ENCODE peak calls at places on chromosomes 5 and 9, in six cellular contexts. J is fibroblast of villous mesenchyme, S is G401, F is psoas muscle, Y is KG1, L is occipital lobe. W is an unnamed sample.

GRCh38 chr9:75910716-75911115 is 20.2 kb downstream of the PCSK5 start:
- DNase-seq in J (no peak), S (no peak), F (no peak), Y (no peak), L (no peak), W (no peak)

GRCh38 chr5:27038476-27038875 is at the start of gene CDH9:
- DNase-seq in J (no peak), S (no peak), F (no peak), Y (no peak), L (no peak), W (peak)

GRCh38 chr9:93265301-93265971 is 81.5 kb downstream of the WNK2 start:
- DNase-seq in J (no peak), S (no peak), F (no peak), Y (no peak), L (no peak), W (no peak)

GRCh38 chr5:103513696-103514095 is 48.9 kb downstream of the NUDT12 start:
- DNase-seq in J (peak), S (no peak), F (no peak), Y (no peak), L (no peak), W (no peak)

GRCh38 chr5:125597338-125597737 is 825.9 kb upstream of the GRAMD2B start:
- DNase-seq in J (peak), S (no peak), F (no peak), Y (no peak), L (no peak), W (no peak)

GRCh38 chr9:4855861-4856260 is 63.1 kb downstream of the RCL1 start:
- DNase-seq in J (peak), S (no peak), F (no peak), Y (no peak), L (peak), W (no peak)

GRCh38 chr5:34998058-34998789 is 49.5 kb downstream of the AGXT2 start:
- DNase-seq in J (peak), S (peak), F (no peak), Y (no peak), L (peak), W (no peak)

GRCh38 chr9:126722252-126722921 is 82.5 kb upstream of the ZBTB43 start:
- DNase-seq in J (peak), S (no peak), F (peak), Y (peak), L (no peak), W (peak)

GRCh38 chr9:18632624-18633407 is 158.9 kb downstream of the ADAMTSL1 start:
- DNase-seq in J (peak), S (no peak), F (no peak), Y (no peak), L (no peak), W (no peak)

GRCh38 chr5:79956173-79956670 is 34.8 kb downstream of the MTX3 start:
- DNase-seq in J (no peak), S (no peak), F (no peak), Y (no peak), L (no peak), W (no peak)

GRCh38 chr9:76219555-76220151 is 174.6 kb downstream of the RFK start:
- DNase-seq in J (no peak), S (no peak), F (no peak), Y (no peak), L (no peak), W (no peak)

GRCh38 chr5:181170996-181171395 is 23.6 kb downstream of the OR2V2 start:
- DNase-seq in J (peak), S (no peak), F (no peak), Y (no peak), L (no peak), W (no peak)

GRCh38 chr9:91771027-91771426 is 179.0 kb downstream of the ROR2 start:
- DNase-seq in J (peak), S (no peak), F (no peak), Y (no peak), L (no peak), W (no peak)

GRCh38 chr5:26553079-26553478 is 485.3 kb downstream of the CDH9 start:
- DNase-seq in J (no peak), S (peak), F (no peak), Y (no peak), L (no peak), W (no peak)

GRCh38 chr5:137831526-137831925 is 36.1 kb upstream of the MYOT start:
- DNase-seq in J (peak), S (no peak), F (no peak), Y (no peak), L (no peak), W (no peak)

GRCh38 chr5:157486861-157487260 is 26.8 kb downstream of the NIPAL4 start:
- DNase-seq in J (no peak), S (no peak), F (no peak), Y (no peak), L (no peak), W (no peak)

GRCh38 chr9:71001780-71002386 is 119.5 kb downstream of the TRPM3 start:
- DNase-seq in J (peak), S (no peak), F (no peak), Y (no peak), L (no peak), W (peak)

GRCh38 chr9:33140406-33141360 is 26.5 kb downstream of the B4GALT1 start:
- DNase-seq in J (peak), S (no peak), F (no peak), Y (no peak), L (no peak), W (no peak)

GRCh38 chr5:78544531-78545200 is 103.9 kb downstream of the LHFPL2 start:
- DNase-seq in J (peak), S (no peak), F (no peak), Y (no peak), L (no peak), W (no peak)

GRCh38 chr5:13251623-13252367 is 692.7 kb downstream of the DNAH5 start:
- DNase-seq in J (no peak), S (no peak), F (no peak), Y (no peak), L (no peak), W (peak)

GRCh38 chr9:134375430-134376385 is 49.5 kb downstream of the RXRA start:
- DNase-seq in J (peak), S (no peak), F (peak), Y (peak), L (no peak), W (no peak)

GRCh38 chr5:96427823-96428222 is 5.2 kb downstream of the PCSK1 start:
- DNase-seq in J (no peak), S (no peak), F (no peak), Y (no peak), L (no peak), W (no peak)

GRCh38 chr9:112049834-112050516 is 125.1 kb downstream of the SUSD1 start:
- DNase-seq in J (no peak), S (no peak), F (no peak), Y (no peak), L (no peak), W (no peak)

GRCh38 chr5:178554311-178554710 is 35.9 kb downstream of the COL23A1 start:
- DNase-seq in J (no peak), S (no peak), F (no peak), Y (no peak), L (no peak), W (no peak)

GRCh38 chr5:116766470-116766947 is 191.9 kb upstream of the SEMA6A start:
- DNase-seq in J (peak), S (no peak), F (no peak), Y (no peak), L (peak), W (peak)

GRCh38 chr9:128683340-128684064 is 5.5 kb upstream of the SET start:
- DNase-seq in J (peak), S (peak), F (no peak), Y (peak), L (no peak), W (no peak)

GRCh38 chr5:115484368-115484767 is 60.2 kb downstream of the FEM1C start:
- DNase-seq in J (no peak), S (no peak), F (no peak), Y (no peak), L (no peak), W (no peak)

W was measured in head of caudate nucleus.